ENCODE peak calls at places on chromosomes 13 and 19, in eight cellular contexts. U, Y, S, V, Q, L, E and B are unnamed samples.

GRCh38 chr13:20473888-20474287 is 51.8 kb downstream of the CRYL1 start:
- DNase-seq in U (no peak), Y (no peak), S (no peak), V (no peak), Q (no peak), L (no peak), E (no peak), B (no peak)

GRCh38 chr19:44712864-44713515 is 14.0 kb downstream of the CEACAM16 start:
- DNase-seq in U (no peak), Y (no peak), S (no peak), V (no peak), Q (peak; percentile 32), L (no peak), E (no peak), B (no peak)

GRCh38 chr13:29497137-29497654 is 98.3 kb downstream of the SLC7A1 start:
- DNase-seq in U (no peak), Y (peak; percentile 83), S (no peak), V (no peak), Q (no peak), L (peak; percentile 77), E (no peak), B (no peak)

GRCh38 chr13:29892149-29892548 is 41.7 kb upstream of the UBL3 start:
- DNase-seq in U (peak; percentile 45), Y (no peak), S (no peak), V (no peak), Q (no peak), L (no peak), E (no peak), B (no peak)

GRCh38 chr13:75316427-75316826 is 165.5 kb downstream of the TBC1D4 start:
- DNase-seq in U (no peak), Y (no peak), S (no peak), V (no peak), Q (no peak), L (no peak), E (no peak), B (no peak)

GRCh38 chr19:33388231-33388816 is 14.8 kb downstream of the CEBPG start:
- DNase-seq in U (no peak), Y (peak; percentile 27), S (no peak), V (no peak), Q (no peak), L (peak; percentile 83), E (no peak), B (no peak)

GRCh38 chr13:73040479-73040878 is 18.3 kb upstream of the KLF5 start:
- DNase-seq in U (no peak), Y (no peak), S (no peak), V (no peak), Q (no peak), L (no peak), E (no peak), B (no peak)

GRCh38 chr19:47280183-47280797 is 5.6 kb downstream of the INAFM1 start:
- DNase-seq in U (no peak), Y (no peak), S (no peak), V (no peak), Q (peak; percentile 78), L (no peak), E (peak; percentile 45), B (no peak)

GRCh38 chr19:48819366-48819816 is 8.6 kb upstream of the BCAT2 start:
- DNase-seq in U (peak; percentile 47), Y (peak; percentile 89), S (peak; percentile 49), V (no peak), Q (no peak), L (peak; percentile 96), E (no peak), B (no peak)

GRCh38 chr19:18418725-18419194 is 438 bp upstream of the SSBP4 start:
- DNase-seq in U (no peak), Y (no peak), S (no peak), V (no peak), Q (no peak), L (peak; percentile 75), E (no peak), B (no peak)